ENCODE peak calls at places on chromosome 15, in eight cellular contexts. R is psoas muscle, F is MM.1S, I is mucosa of descending colon, G is HepG2, M is astrocyte of the spinal cord, W is fibroblast of mammary gland, L is cardiac muscle cell. B is an unnamed sample.

GRCh38 chr15:68583321-68583720 is 4.5 kb downstream of the CORO2B start:
- DNase-seq in R (no peak), F (no peak), I (no peak), G (peak), M (no peak), W (no peak), L (no peak), B (no peak)

GRCh38 chr15:47188766-47189507 is 528.4 kb upstream of the SEMA6D start:
- DNase-seq in R (no peak), F (no peak), I (no peak), G (no peak), M (no peak), W (no peak), L (no peak), B (no peak)

GRCh38 chr15:82849556-82850241 is 40.3 kb downstream of the WHAMM start:
- DNase-seq in R (peak), F (peak), I (peak), G (peak), M (peak), W (peak), L (peak), B (peak)

GRCh38 chr15:74696808-74697207 is 984 bp upstream of the EDC3 start:
- DNase-seq in R (no peak), F (no peak), I (no peak), G (peak), M (no peak), W (no peak), L (no peak), B (no peak)

GRCh38 chr15:77783636-77784035 is 150.9 kb upstream of the LINGO1 start:
- DNase-seq in R (no peak), F (no peak), I (no peak), G (no peak), M (no peak), W (no peak), L (no peak), B (no peak)

GRCh38 chr15:23372284-23372683 is 17.7 kb downstream of the GOLGA8S start:
- DNase-seq in R (no peak), F (no peak), I (no peak), G (no peak), M (peak), W (no peak), L (peak), B (peak)

GRCh38 chr15:75235760-75236729 is 22.1 kb upstream of the GOLGA6C start:
- DNase-seq in R (peak), F (no peak), I (no peak), G (no peak), M (no peak), W (no peak), L (no peak), B (no peak)

GRCh38 chr15:55823191-55823670 is 80.3 kb upstream of the PRTG start:
- DNase-seq in R (no peak), F (no peak), I (no peak), G (no peak), M (peak), W (peak), L (peak), B (peak)

GRCh38 chr15:96171842-96172241 is 158.7 kb upstream of the NR2F2 start:
- DNase-seq in R (no peak), F (no peak), I (no peak), G (peak), M (peak), W (no peak), L (no peak), B (no peak)

GRCh38 chr15:74460298-74460697 is 662 bp downstream of the UBL7 start:
- DNase-seq in R (no peak), F (peak), I (no peak), G (no peak), M (no peak), W (no peak), L (no peak), B (no peak)

GRCh38 chr15:54410481-54410880 is 432.2 kb downstream of the UNC13C start:
- DNase-seq in R (no peak), F (no peak), I (no peak), G (no peak), M (no peak), W (no peak), L (no peak), B (no peak)

GRCh38 chr15:99566157-99566900 is 545 bp downstream of the MEF2A start:
- DNase-seq in R (peak), F (peak), I (no peak), G (no peak), M (peak), W (no peak), L (no peak), B (no peak)

GRCh38 chr15:97082835-97083234 is 752.3 kb downstream of the NR2F2 start:
- DNase-seq in R (no peak), F (no peak), I (no peak), G (no peak), M (no peak), W (no peak), L (no peak), B (no peak)

GRCh38 chr15:67924359-67924974 is 84.6 kb upstream of the RNU6-1 start:
- DNase-seq in R (no peak), F (no peak), I (no peak), G (no peak), M (no peak), W (no peak), L (no peak), B (no peak)

GRCh38 chr15:69729167-69729748 is 276.6 kb downstream of the RPLP1 start:
- DNase-seq in R (no peak), F (peak), I (no peak), G (no peak), M (no peak), W (peak), L (peak), B (peak)

GRCh38 chr15:96184297-96184696 is 146.2 kb upstream of the NR2F2 start:
- DNase-seq in R (no peak), F (no peak), I (no peak), G (no peak), M (no peak), W (no peak), L (no peak), B (no peak)

GRCh38 chr15:63502137-63502801 is 2.1 kb upstream of the USP3 start:
- DNase-seq in R (no peak), F (no peak), I (no peak), G (peak), M (peak), W (peak), L (peak), B (peak)

GRCh38 chr15:62021991-62022600 is 38.2 kb downstream of the VPS13C start:
- DNase-seq in R (no peak), F (no peak), I (no peak), G (peak), M (no peak), W (peak), L (peak), B (no peak)

GRCh38 chr15:63188937-63189871 is at the start of gene RAB8B:
- DNase-seq in R (peak), F (peak), I (peak), G (peak), M (peak), W (peak), L (peak), B (peak)

GRCh38 chr15:80266113-80266512 is 14.1 kb upstream of the CTXND1 start:
- DNase-seq in R (no peak), F (no peak), I (no peak), G (no peak), M (no peak), W (no peak), L (no peak), B (no peak)

GRCh38 chr15:75030023-75030413 is 6.6 kb downstream of the PPCDC start:
- DNase-seq in R (no peak), F (no peak), I (peak), G (no peak), M (no peak), W (peak), L (no peak), B (no peak)

GRCh38 chr15:74635228-74635627 is 19.6 kb downstream of the CLK3 start:
- DNase-seq in R (peak), F (peak), I (no peak), G (peak), M (peak), W (peak), L (peak), B (peak)

GRCh38 chr15:69141286-69141701 is 19.1 kb upstream of the GLCE start:
- DNase-seq in R (no peak), F (no peak), I (no peak), G (peak), M (no peak), W (no peak), L (no peak), B (peak)

GRCh38 chr15:64456634-64457108 is 3.7 kb upstream of the ZNF609 start:
- DNase-seq in R (no peak), F (no peak), I (no peak), G (peak), M (no peak), W (no peak), L (peak), B (no peak)

GRCh38 chr15:76340802-76341365 is 4.3 kb downstream of the ISL2 start:
- DNase-seq in R (peak), F (peak), I (peak), G (no peak), M (no peak), W (no peak), L (no peak), B (no peak)

GRCh38 chr15:40906947-40907802 is 12.9 kb downstream of the VPS18 start:
- DNase-seq in R (no peak), F (no peak), I (peak), G (no peak), M (no peak), W (peak), L (peak), B (no peak)

GRCh38 chr15:53739651-53740050 is 19.8 kb downstream of the WDR72 start:
- DNase-seq in R (no peak), F (no peak), I (no peak), G (no peak), M (no peak), W (no peak), L (no peak), B (no peak)

GRCh38 chr15:62063851-62064635 is 2.7 kb upstream of the C2CD4A start:
- DNase-seq in R (no peak), F (no peak), I (no peak), G (no peak), M (no peak), W (no peak), L (peak), B (peak)

GRCh38 chr15:81749667-81750360 is 296.0 kb downstream of the MEX3B start:
- DNase-seq in R (no peak), F (no peak), I (no peak), G (no peak), M (no peak), W (no peak), L (no peak), B (no peak)

GRCh38 chr15:74175271-74176191 is 2.0 kb downstream of the ISLR start:
- DNase-seq in R (no peak), F (no peak), I (no peak), G (no peak), M (no peak), W (no peak), L (no peak), B (no peak)

GRCh38 chr15:35038655-35039534 is 46.2 kb downstream of the NANOGP8 start:
- DNase-seq in R (no peak), F (no peak), I (no peak), G (no peak), M (peak), W (no peak), L (peak), B (peak)

GRCh38 chr15:96340611-96341464 is 10.3 kb downstream of the NR2F2 start:
- DNase-seq in R (peak), F (peak), I (no peak), G (no peak), M (peak), W (peak), L (peak), B (peak)

GRCh38 chr15:55673287-55673686 is 69.7 kb downstream of the PRTG start:
- DNase-seq in R (no peak), F (no peak), I (no peak), G (no peak), M (no peak), W (no peak), L (no peak), B (no peak)

GRCh38 chr15:22979069-22979698 is 984 bp downstream of the CYFIP1 start:
- DNase-seq in R (peak), F (peak), I (peak), G (peak), M (peak), W (peak), L (peak), B (peak)

GRCh38 chr15:55403531-55403930 is 4.6 kb downstream of the CCPG1 start:
- DNase-seq in R (no peak), F (peak), I (no peak), G (peak), M (peak), W (peak), L (peak), B (peak)

GRCh38 chr15:28985691-28986090 is 99.9 kb downstream of the APBA2 start:
- DNase-seq in R (no peak), F (no peak), I (no peak), G (no peak), M (no peak), W (no peak), L (no peak), B (no peak)

GRCh38 chr15:35966781-35967180 is 420.8 kb upstream of the DPH6 start:
- DNase-seq in R (no peak), F (no peak), I (no peak), G (no peak), M (no peak), W (no peak), L (no peak), B (no peak)

GRCh38 chr15:53807500-53807899 is 48.0 kb upstream of the WDR72 start:
- DNase-seq in R (no peak), F (no peak), I (no peak), G (no peak), M (no peak), W (no peak), L (no peak), B (no peak)

DNA sequence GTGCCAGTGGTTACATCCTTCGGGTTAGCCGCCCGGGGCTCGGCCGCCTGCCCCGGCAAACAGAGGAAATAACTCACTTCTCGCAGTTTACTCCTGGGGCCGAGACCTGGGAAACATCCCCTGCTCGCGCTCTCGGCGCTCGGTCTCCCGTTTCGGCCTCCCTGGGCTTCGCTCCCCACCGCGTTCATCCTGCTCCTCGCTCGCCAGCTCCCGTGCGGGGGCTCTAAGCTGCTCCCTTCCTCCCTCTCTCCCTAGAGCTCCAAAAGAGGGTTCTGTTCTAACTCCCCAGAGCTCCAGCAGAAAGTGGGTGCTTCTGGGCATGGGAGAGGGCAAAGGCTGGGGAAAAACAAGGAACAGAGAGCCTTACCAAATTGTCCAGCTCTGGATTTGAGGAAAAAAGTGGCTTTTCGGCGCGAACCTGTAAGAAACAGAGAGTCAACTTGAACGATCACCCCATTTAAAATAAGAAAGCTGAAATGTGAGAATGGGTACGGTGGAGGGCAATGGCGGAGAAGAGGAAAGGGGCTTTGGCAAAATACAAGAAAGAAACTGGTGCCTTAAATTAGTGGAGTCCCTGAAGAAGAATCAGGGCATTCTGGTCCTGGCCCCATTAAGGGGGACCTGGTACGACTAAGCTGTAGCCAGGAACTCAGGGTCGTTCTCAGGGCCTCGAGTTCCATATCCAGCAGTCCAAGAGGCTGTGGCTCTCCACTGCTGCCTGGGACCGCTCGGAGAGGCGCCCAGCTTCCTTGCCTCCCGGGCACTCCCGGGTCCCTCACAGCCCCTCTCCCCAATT is 5.0 kb downstream of the MEIS2 start:
- DNase-seq in R (peak), F (no peak), I (no peak), G (no peak), M (no peak), W (no peak), L (no peak), B (no peak)
- H3K4me3 ChIP-seq in R (peak), F (no peak), I (no peak), G (no peak), M (peak), W (peak), L (peak), B (peak)

GRCh38 chr15:42385206-42385979 is 26.1 kb downstream of the CAPN3 start:
- DNase-seq in R (no peak), F (peak), I (no peak), G (peak), M (peak), W (peak), L (peak), B (peak)
- TF ChIP-seq CTCF in R (peak), F (peak), I (peak), G (peak), M (peak), W (peak), L (peak), B (peak)

DNA sequence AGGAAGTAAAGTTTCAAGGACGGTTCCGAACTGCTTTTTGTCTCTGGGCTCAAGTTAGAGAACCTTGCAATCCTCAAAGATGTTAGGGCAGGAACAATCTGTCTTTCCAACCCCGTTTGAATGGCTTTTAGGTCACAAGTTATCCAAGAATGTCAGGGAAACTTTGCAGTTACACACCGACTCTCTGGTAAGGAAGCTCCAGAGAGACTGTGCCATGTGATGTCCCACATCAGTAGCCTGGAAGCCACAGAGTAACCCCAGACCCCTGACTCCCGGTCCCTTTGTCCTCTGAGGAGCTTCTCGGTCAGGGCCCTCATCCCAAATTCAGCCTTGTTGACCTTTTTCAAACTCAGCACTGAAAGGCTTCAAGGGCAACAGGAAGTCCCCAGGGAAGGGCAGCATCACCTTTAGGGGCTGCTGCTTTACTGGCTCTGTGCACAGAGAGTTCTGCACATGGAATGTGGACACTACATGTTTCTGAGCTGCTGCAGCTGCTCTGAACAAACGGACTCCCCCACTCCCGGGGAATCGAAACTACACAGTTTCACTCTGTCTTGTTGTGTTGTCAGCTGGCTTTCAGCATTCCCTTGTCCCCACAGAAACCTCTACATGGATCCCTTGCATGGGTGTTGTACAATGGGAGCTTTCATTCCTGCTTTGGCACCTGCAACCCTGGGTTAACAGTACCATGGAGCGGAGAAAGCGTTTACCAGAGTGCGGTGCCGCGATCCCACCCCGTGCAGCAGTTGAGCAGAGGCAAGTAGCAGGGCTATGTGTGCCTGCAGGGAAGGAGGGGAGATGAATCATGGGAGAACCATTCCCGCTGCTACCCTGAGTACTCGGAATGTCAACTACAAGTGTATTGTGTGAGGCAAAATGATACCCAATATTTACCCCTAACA is 408.2 kb upstream of the THBS1 start:
- DNase-seq in R (no peak), F (peak), I (no peak), G (peak), M (peak), W (peak), L (peak), B (peak)
- H3K4me3 ChIP-seq in R (no peak), F (no peak), I (no peak), G (peak), M (no peak), W (no peak), L (no peak), B (no peak)

GRCh38 chr15:49620658-49621326 is at the start of the genes DTWD1 and FAM227B:
- DNase-seq in R (peak), F (peak), I (peak), G (peak), M (peak), W (peak), L (peak), B (peak)
- TF ChIP-seq CTCF in R (no peak), F (no peak), I (no peak), G (peak), M (no peak), W (no peak), L (no peak), B (no peak)

DNA sequence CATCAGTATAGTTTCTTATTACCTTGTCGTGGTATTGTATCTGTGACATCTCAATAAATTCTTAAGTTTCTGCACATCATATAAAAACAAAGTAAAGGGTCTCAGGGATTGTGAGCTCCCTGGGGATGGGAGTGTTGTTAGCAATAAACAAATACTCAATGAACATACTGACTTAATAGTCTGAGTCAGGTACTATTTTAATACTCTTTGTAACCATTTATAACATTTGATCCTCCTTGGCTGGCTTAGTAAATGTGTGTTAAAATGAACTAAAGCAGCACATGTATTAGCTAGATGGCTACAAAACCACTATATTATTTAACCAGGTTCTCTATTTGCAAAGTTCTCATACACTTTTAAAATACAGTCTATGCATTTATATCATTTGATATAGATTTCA is 1.8 kb downstream of the ICE2 start:
- DNase-seq in R (no peak), F (no peak), I (no peak), G (no peak), M (no peak), W (peak), L (no peak), B (no peak)
- H3K4me3 ChIP-seq in R (peak), F (peak), I (no peak), G (peak), M (no peak), W (no peak), L (peak), B (no peak)

DNA sequence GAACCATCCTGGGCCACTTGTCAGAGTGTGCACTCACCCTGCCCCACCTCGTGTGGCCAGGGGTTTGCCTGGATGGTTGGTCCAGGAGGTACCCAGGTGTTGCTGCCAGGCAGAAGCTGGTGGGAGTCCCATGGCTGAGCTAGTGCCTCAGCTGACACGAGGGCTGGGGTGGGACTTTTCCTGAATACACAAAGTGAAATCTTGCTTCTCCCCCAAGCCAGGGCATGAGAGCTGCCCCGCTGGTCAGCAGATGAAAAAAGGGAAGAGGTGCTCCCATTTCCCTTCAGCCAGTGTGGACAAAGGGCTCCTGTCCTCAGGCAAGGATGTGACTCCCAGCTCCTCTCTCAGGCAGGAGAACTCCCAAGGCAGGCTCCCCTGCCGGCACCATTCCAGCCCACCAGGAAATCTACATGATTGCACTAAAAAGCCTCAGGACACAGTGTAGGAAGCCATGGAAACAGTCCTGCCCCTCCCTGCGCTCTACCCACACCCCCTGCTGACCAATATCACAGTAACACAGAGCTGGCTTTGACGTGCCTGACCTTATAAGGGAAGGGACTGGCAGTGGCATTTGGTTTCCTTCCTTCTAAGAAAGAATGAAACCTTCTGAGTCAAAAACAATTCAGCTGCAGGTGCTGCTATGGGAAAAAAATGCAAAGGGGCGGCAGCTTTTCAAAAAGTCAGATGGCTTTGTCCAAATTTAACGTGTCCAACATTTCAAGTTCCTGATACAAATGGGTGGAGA is 33.9 kb downstream of the MYO5C start:
- DNase-seq in R (peak), F (peak), I (no peak), G (no peak), M (peak), W (peak), L (peak), B (peak)
- TF ChIP-seq CTCF in R (no peak), F (peak), I (no peak), G (no peak), M (peak), W (peak), L (no peak), B (peak)

B was measured in cardiac fibroblast.